ENCODE peak calls at places on chromosomes 4 and X, in seven cellular contexts. W is spleen; A is OCI-M1; K is activated T-helper 1 cell treated with Interleukin-2 at 50 U/mL for 16 hours; Q is H7; F is stimulated activated CD4-positive, alpha-beta T cell treated with anti-CD3 and anti-CD28 coated beads, Interleukin-4, amount 100 ng/mL, for 24 hours; N is endothelial cell of umbilical vein. S is an unnamed sample.

GRCh38 chr4:20299515-20299914 is 47.8 kb downstream of the SLIT2 start:
- DNase-seq in W (no peak), A (peak), K (no peak), Q (no peak), F (no peak), N (peak), S (no peak)

GRCh38 chr4:48905363-48906015 is 1.1 kb downstream of the OCIAD2 start:
- DNase-seq in W (no peak), A (no peak), K (no peak), Q (peak), F (no peak), N (peak), S (no peak)

GRCh38 chr4:174520655-174521054 is 1.6 kb downstream of the HPGD start:
- DNase-seq in W (no peak), A (peak), K (no peak), Q (no peak), F (no peak), N (no peak), S (no peak)

GRCh38 chrX:36640232-36640631 is 367.9 kb upstream of the FAM47C start:
- DNase-seq in W (no peak), A (no peak), K (no peak), Q (no peak), F (no peak), N (no peak), S (no peak)

GRCh38 chr4:108385076-108385475 is 216.3 kb upstream of the LEF1 start:
- DNase-seq in W (no peak), A (no peak), K (no peak), Q (no peak), F (no peak), N (no peak), S (no peak)

GRCh38 chrX:152637649-152638442 is at the start of gene GABRQ:
- DNase-seq in W (no peak), A (peak), K (no peak), Q (peak), F (no peak), N (peak), S (no peak)

GRCh38 chr4:39947415-39947814 is 30.3 kb downstream of the PDS5A start:
- DNase-seq in W (no peak), A (no peak), K (no peak), Q (no peak), F (no peak), N (no peak), S (no peak)

GRCh38 chr4:52100062-52100461 is 49.0 kb downstream of the SPATA18 start:
- DNase-seq in W (no peak), A (no peak), K (no peak), Q (no peak), F (no peak), N (peak), S (no peak)

GRCh38 chrX:36869457-36869856 is 138.7 kb upstream of the FAM47C start:
- DNase-seq in W (no peak), A (no peak), K (no peak), Q (no peak), F (no peak), N (no peak), S (no peak)

GRCh38 chr4:123833156-123833555 is 436.6 kb downstream of the SPRY1 start:
- DNase-seq in W (no peak), A (no peak), K (no peak), Q (no peak), F (no peak), N (peak), S (no peak)

GRCh38 chrX:35351212-35351611 is 408.6 kb downstream of the FAM47B start:
- DNase-seq in W (no peak), A (no peak), K (no peak), Q (no peak), F (no peak), N (no peak), S (no peak)

GRCh38 chrX:56796641-56797395 is 67.8 kb downstream of the NBDY start:
- DNase-seq in W (no peak), A (no peak), K (no peak), Q (peak), F (no peak), N (no peak), S (no peak)

GRCh38 chr4:159103406-159104131 is 690 bp downstream of the RAPGEF2 start:
- DNase-seq in W (peak), A (peak), K (peak), Q (peak), F (peak), N (peak), S (peak)

GRCh38 chr4:93855926-93856325 is 27.4 kb downstream of the ATOH1 start:
- DNase-seq in W (no peak), A (peak), K (no peak), Q (no peak), F (no peak), N (no peak), S (no peak)

GRCh38 chr4:153545822-153546221 is 79.7 kb downstream of the TMEM131L start:
- DNase-seq in W (no peak), A (no peak), K (no peak), Q (no peak), F (no peak), N (no peak), S (no peak)

GRCh38 chr4:184108006-184108501 is 109.6 kb downstream of the ENPP6 start:
- DNase-seq in W (no peak), A (no peak), K (no peak), Q (no peak), F (no peak), N (no peak), S (no peak)

GRCh38 chr4:7814451-7814850 is 125.2 kb downstream of the AFAP1 start:
- DNase-seq in W (no peak), A (no peak), K (no peak), Q (no peak), F (no peak), N (no peak), S (no peak)

GRCh38 chr4:126404549-126404948 is 1089.8 kb downstream of the FAT4 start:
- DNase-seq in W (no peak), A (no peak), K (no peak), Q (no peak), F (no peak), N (no peak), S (no peak)

GRCh38 chrX:44872319-44872816 is 620 bp upstream of the KDM6A start:
- DNase-seq in W (peak), A (peak), K (no peak), Q (peak), F (peak), N (peak), S (peak)

GRCh38 chr4:15479089-15479912 is 9.6 kb downstream of the CC2D2A start:
- DNase-seq in W (no peak), A (peak), K (no peak), Q (peak), F (no peak), N (peak), S (no peak)

GRCh38 chr4:113447061-113447460 is 314.5 kb downstream of the CAMK2D start:
- DNase-seq in W (no peak), A (no peak), K (no peak), Q (no peak), F (no peak), N (no peak), S (no peak)

GRCh38 chr4:11546391-11547160 is 117.9 kb upstream of the HS3ST1 start:
- DNase-seq in W (no peak), A (no peak), K (no peak), Q (no peak), F (no peak), N (peak), S (no peak)

GRCh38 chr4:3108211-3108610 is 33.7 kb downstream of the HTT start:
- DNase-seq in W (no peak), A (no peak), K (no peak), Q (no peak), F (no peak), N (no peak), S (no peak)